ENCODE peak calls at places on chromosome 19, in six cellular contexts. One of them, this sample, is unnamed.

GRCh38 chr19:4455742-4456565 is 1.6 kb downstream of the UBXN6 start:
- DNase-seq in psoas muscle: peak; percentile 88
- DNase-seq in SK-N-SH: peak; percentile 49
- DNase-seq in fibroblast of lung: peak; percentile 61
- DNase-seq in tibial nerve: peak; percentile 50
- DNase-seq in Peyer's patch: no peak
- DNase-seq in this sample: peak; percentile 75

GRCh38 chr19:33794578-33795369 is 1.9 kb upstream of the KCTD15 start:
- DNase-seq in psoas muscle: no peak
- DNase-seq in SK-N-SH: peak; percentile 73
- DNase-seq in fibroblast of lung: peak; percentile 13
- DNase-seq in tibial nerve: no peak
- DNase-seq in Peyer's patch: no peak
- DNase-seq in this sample: no peak

GRCh38 chr19:10818306-10819123 is 17.5 kb downstream of the TMED1 start:
- DNase-seq in psoas muscle: no peak
- DNase-seq in SK-N-SH: peak; percentile 54
- DNase-seq in fibroblast of lung: no peak
- DNase-seq in tibial nerve: no peak
- DNase-seq in Peyer's patch: no peak
- DNase-seq in this sample: no peak

GRCh38 chr19:38247734-38248268 is 8.4 kb downstream of the PPP1R14A start:
- DNase-seq in psoas muscle: no peak
- DNase-seq in SK-N-SH: no peak
- DNase-seq in fibroblast of lung: peak; percentile 63
- DNase-seq in tibial nerve: no peak
- DNase-seq in Peyer's patch: no peak
- DNase-seq in this sample: no peak

GRCh38 chr19:40465025-40465780 is at the start of gene BLVRB:
- DNase-seq in psoas muscle: no peak
- DNase-seq in SK-N-SH: no peak
- DNase-seq in fibroblast of lung: peak; percentile 83
- DNase-seq in tibial nerve: no peak
- DNase-seq in Peyer's patch: no peak
- DNase-seq in this sample: no peak

GRCh38 chr19:13002389-13002898 is 7.2 kb downstream of the NFIX start:
- DNase-seq in psoas muscle: peak; percentile 92
- DNase-seq in SK-N-SH: peak; percentile 41
- DNase-seq in fibroblast of lung: no peak
- DNase-seq in tibial nerve: no peak
- DNase-seq in Peyer's patch: no peak
- DNase-seq in this sample: peak; percentile 66

GRCh38 chr19:51547397-51548212 is 16.1 kb upstream of the SIGLEC6 start:
- DNase-seq in psoas muscle: no peak
- DNase-seq in SK-N-SH: no peak
- DNase-seq in fibroblast of lung: no peak
- DNase-seq in tibial nerve: no peak
- DNase-seq in Peyer's patch: no peak
- DNase-seq in this sample: no peak

GRCh38 chr19:12773571-12773970 is 1.8 kb downstream of the HOOK2 start:
- DNase-seq in psoas muscle: no peak
- DNase-seq in SK-N-SH: no peak
- DNase-seq in fibroblast of lung: no peak
- DNase-seq in tibial nerve: no peak
- DNase-seq in Peyer's patch: no peak
- DNase-seq in this sample: no peak

GRCh38 chr19:33279430-33280350 is 22.6 kb downstream of the CEBPA start:
- DNase-seq in psoas muscle: no peak
- DNase-seq in SK-N-SH: no peak
- DNase-seq in fibroblast of lung: no peak
- DNase-seq in tibial nerve: no peak
- DNase-seq in Peyer's patch: no peak
- DNase-seq in this sample: no peak

GRCh38 chr19:38255759-38256052 is 468 bp downstream of the PPP1R14A start:
- DNase-seq in psoas muscle: no peak
- DNase-seq in SK-N-SH: peak; percentile 50
- DNase-seq in fibroblast of lung: peak; percentile 6
- DNase-seq in tibial nerve: no peak
- DNase-seq in Peyer's patch: no peak
- DNase-seq in this sample: no peak

DNA sequence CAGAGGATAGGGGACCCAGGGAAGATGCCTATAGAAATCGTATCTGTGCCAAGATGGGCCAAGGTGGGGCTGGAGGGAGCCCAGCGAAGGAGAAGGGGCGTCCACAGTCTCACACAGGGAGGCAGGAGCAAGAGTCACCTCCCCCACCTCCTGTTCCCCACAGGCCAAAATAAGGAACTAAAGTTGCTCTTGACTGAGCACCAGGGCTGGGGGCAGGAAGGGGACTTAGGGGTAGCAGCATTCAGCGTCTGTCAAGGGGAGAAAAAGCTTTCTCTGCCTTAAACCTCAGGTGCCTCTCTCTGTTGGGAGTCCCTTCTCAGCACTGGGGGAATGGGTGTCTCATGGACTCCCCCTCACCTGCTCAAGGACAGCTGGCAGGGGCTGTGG is 404 bp downstream of the CD79A start:
- DNase-seq in psoas muscle: no peak
- DNase-seq in SK-N-SH: no peak
- DNase-seq in fibroblast of lung: no peak
- DNase-seq in tibial nerve: no peak
- DNase-seq in Peyer's patch: peak; percentile 80
- DNase-seq in this sample: no peak
- H3K4me1 ChIP-seq in psoas muscle: no peaks in the 10 kb centered on the region
- H3K4me1 ChIP-seq in SK-N-SH: peaks cover 5% of the 10 kb centered on the region
- H3K4me1 ChIP-seq in fibroblast of lung: no peaks in the 10 kb centered on the region
- H3K4me1 ChIP-seq in tibial nerve: peaks cover 6% of the 10 kb centered on the region
- H3K4me1 ChIP-seq in Peyer's patch: peaks cover 40% of the 10 kb centered on the region
- H3K4me1 ChIP-seq in this sample: peaks cover 16% of the 10 kb centered on the region

DNA sequence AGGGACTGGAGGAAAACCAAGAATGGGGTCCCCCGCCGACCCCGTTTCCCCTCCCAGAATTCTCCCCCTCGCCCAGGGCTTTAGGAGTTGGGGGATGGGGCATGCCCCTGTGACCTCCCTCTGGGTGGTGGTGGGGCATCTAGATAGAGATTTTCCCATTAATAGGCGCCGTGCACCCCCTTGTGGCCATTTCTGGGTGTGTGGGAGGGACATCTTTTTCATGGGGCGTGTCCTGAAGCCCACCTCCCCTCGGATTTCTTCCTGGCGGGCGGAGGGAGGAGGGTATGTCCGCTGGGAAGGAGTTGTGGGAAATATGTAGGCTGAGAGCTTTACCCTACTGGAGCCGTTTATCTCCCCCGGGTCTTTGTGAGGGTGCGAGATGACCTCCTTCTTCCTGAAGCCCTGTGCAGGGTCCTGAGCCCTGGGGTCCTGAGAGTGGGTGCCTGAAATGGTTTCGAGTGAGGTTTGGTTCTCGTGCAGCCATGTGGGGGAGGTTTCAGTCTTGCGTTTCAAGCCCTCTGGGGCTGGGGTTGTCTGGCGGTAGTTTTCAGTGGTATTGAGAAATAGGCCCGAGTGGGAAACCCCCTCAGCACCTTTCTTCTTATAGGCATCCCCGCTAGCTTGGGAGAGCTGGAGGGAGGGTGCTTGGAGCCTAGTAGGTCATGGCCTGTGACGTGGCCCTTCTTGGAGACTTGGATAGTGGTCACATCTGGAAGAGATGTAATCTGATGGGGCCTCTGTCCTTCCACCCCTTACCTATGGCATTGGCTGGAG is 1.0 kb downstream of the PRMT1 start:
- DNase-seq in psoas muscle: peak; percentile 85
- DNase-seq in SK-N-SH: peak; percentile 81
- DNase-seq in fibroblast of lung: peak; percentile 40
- DNase-seq in tibial nerve: peak; percentile 72
- DNase-seq in Peyer's patch: peak; percentile 93
- DNase-seq in this sample: peak; percentile 78
- TF ChIP-seq CTCF in psoas muscle: peak; percentile 56
- TF ChIP-seq CTCF in SK-N-SH: peak; percentile 72
- TF ChIP-seq CTCF in fibroblast of lung: peak; percentile 56
- TF ChIP-seq CTCF in tibial nerve: peak; percentile 76
- TF ChIP-seq CTCF in Peyer's patch: peak; percentile 56
- TF ChIP-seq CTCF in this sample: peak; percentile 37

GRCh38 chr19:18506545-18506944 is 15.3 kb downstream of the ELL start:
- DNase-seq in psoas muscle: no peak
- DNase-seq in SK-N-SH: no peak
- DNase-seq in fibroblast of lung: no peak
- DNase-seq in tibial nerve: no peak
- DNase-seq in Peyer's patch: no peak
- DNase-seq in this sample: no peak

GRCh38 chr19:18506101-18506534 is 15.8 kb downstream of the ELL start:
- DNase-seq in psoas muscle: peak; percentile 63
- DNase-seq in SK-N-SH: no peak
- DNase-seq in fibroblast of lung: no peak
- DNase-seq in tibial nerve: no peak
- DNase-seq in Peyer's patch: no peak
- DNase-seq in this sample: peak; percentile 48

GRCh38 chr19:18503337-18503970 is 18.4 kb downstream of the ELL start:
- DNase-seq in psoas muscle: peak; percentile 75
- DNase-seq in SK-N-SH: no peak
- DNase-seq in fibroblast of lung: no peak
- DNase-seq in tibial nerve: no peak
- DNase-seq in Peyer's patch: no peak
- DNase-seq in this sample: no peak

GRCh38 chr19:18503971-18504885 is 17.6 kb downstream of the ELL start:
- DNase-seq in psoas muscle: no peak
- DNase-seq in SK-N-SH: no peak
- DNase-seq in fibroblast of lung: no peak
- DNase-seq in tibial nerve: no peak
- DNase-seq in Peyer's patch: peak; percentile 84
- DNase-seq in this sample: no peak

DNA sequence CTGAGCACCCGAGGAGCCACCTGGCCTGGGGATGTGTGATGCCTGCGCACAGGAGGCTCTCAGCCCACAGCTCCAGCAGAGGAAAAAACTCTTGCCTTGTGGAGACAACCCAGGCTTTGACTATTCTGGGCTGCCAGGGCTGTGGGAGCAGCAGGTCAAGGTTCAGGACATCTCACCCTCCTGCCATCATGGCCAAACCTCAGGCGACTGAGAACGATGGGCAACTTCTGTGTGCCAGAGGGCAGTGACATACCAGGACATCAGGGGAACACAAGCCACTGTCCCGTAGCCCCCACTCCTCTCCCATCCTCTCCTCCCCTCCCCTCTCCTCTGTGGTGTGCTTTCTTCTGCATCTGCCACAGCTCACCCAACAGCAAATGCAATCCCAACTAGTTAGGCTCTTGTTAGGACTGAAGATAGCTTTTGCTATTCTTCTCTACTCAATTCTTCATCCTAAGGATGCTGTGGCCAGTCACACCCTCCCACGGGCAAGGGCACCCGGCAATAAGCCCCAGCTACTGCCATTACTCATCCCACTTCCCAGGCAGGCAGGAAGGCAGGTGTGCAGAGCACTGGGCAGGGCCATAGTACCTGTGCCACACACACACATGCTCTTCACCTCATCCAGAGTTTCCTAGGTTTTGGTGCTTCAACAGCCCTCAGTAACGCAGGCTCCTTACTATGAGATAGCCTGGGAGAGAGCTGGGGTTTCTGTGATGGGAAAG is 16.8 kb downstream of the ELL start:
- DNase-seq in psoas muscle: no peak
- DNase-seq in SK-N-SH: no peak
- DNase-seq in fibroblast of lung: no peak
- DNase-seq in tibial nerve: no peak
- DNase-seq in Peyer's patch: peak; percentile 71
- DNase-seq in this sample: no peak
- H3K4me1 ChIP-seq in psoas muscle: peaks cover 97% of the 10 kb centered on the region
- H3K4me1 ChIP-seq in SK-N-SH: peaks cover 75% of the 10 kb centered on the region
- H3K4me1 ChIP-seq in fibroblast of lung: peaks cover 22% of the 10 kb centered on the region
- H3K4me1 ChIP-seq in tibial nerve: peaks cover 89% of the 10 kb centered on the region
- H3K4me1 ChIP-seq in Peyer's patch: peaks cover 59% of the 10 kb centered on the region
- H3K4me1 ChIP-seq in this sample: peaks cover 96% of the 10 kb centered on the region

GRCh38 chr19:29940971-29941585 is 961 bp upstream of the URI1 start:
- DNase-seq in psoas muscle: no peak
- DNase-seq in SK-N-SH: no peak
- DNase-seq in fibroblast of lung: no peak
- DNase-seq in tibial nerve: no peak
- DNase-seq in Peyer's patch: no peak
- DNase-seq in this sample: no peak

GRCh38 chr19:29943615-29944014 is 1.6 kb downstream of the URI1 start:
- DNase-seq in psoas muscle: no peak
- DNase-seq in SK-N-SH: no peak
- DNase-seq in fibroblast of lung: no peak
- DNase-seq in tibial nerve: no peak
- DNase-seq in Peyer's patch: no peak
- DNase-seq in this sample: no peak

GRCh38 chr19:29941828-29942403 is at the start of gene URI1:
- DNase-seq in psoas muscle: peak; percentile 95
- DNase-seq in SK-N-SH: peak; percentile 97
- DNase-seq in fibroblast of lung: peak; percentile 75
- DNase-seq in tibial nerve: peak; percentile 86
- DNase-seq in Peyer's patch: peak; percentile 96
- DNase-seq in this sample: peak; percentile 91

GRCh38 chr19:29944415-29945012 is 2.5 kb downstream of the URI1 start:
- DNase-seq in psoas muscle: no peak
- DNase-seq in SK-N-SH: no peak
- DNase-seq in fibroblast of lung: no peak
- DNase-seq in tibial nerve: no peak
- DNase-seq in Peyer's patch: no peak
- DNase-seq in this sample: no peak

GRCh38 chr19:29942404-29943261 is 594 bp downstream of the URI1 start:
- DNase-seq in psoas muscle: peak; percentile 79
- DNase-seq in SK-N-SH: peak; percentile 89
- DNase-seq in fibroblast of lung: peak; percentile 36
- DNase-seq in tibial nerve: no peak
- DNase-seq in Peyer's patch: peak; percentile 90
- DNase-seq in this sample: peak; percentile 72
- TF ChIP-seq CTCF in psoas muscle: no peak
- TF ChIP-seq CTCF in SK-N-SH: no peak
- TF ChIP-seq CTCF in fibroblast of lung: no peak
- TF ChIP-seq CTCF in tibial nerve: no peak
- TF ChIP-seq CTCF in Peyer's patch: peak; percentile 19
- TF ChIP-seq CTCF in this sample: no peak

This sample was measured in heart right ventricle.